ENCODE peak calls at places on chromosomes 11 and 22, in seven cellular contexts. M is GM23338, H is MM.1S, N is HCT116, E is GM23248, O is neural progenitor cell, F is PC-3. J is an unnamed sample.

GRCh38 chr11:117879516-117880480 is 3.3 kb upstream of the FXYD6 start:
- DNase-seq in O (no peak), N (no peak), H (no peak), E (no peak), F (no peak), M (no peak), J (no peak)

GRCh38 chr11:11731311-11732083 is 109.7 kb upstream of the GALNT18 start:
- DNase-seq in H (no peak), M (no peak), O (no peak), E (peak; percentile 85), F (peak; percentile 65), N (peak; percentile 68), J (no peak)

GRCh38 chr11:93652161-93652597 is 9.3 kb upstream of the CEP295 start:
- DNase-seq in N (no peak), H (peak; percentile 30), E (peak; percentile 61), O (peak; percentile 37), M (peak; percentile 67), F (peak; percentile 92), J (peak; percentile 43)

GRCh38 chr11:67371549-67372231 is 1.7 kb downstream of the CLCF1 start:
- DNase-seq in M (peak; percentile 77), H (peak; percentile 12), F (peak; percentile 62), O (peak; percentile 64), E (peak; percentile 86), N (no peak), J (peak; percentile 77)

GRCh38 chr22:41575533-41575932 is 14.1 kb downstream of the PMM1 start:
- DNase-seq in N (no peak), O (no peak), F (no peak), M (no peak), E (no peak), H (no peak), J (no peak)

GRCh38 chr11:8566613-8567210 is 27.3 kb downstream of the STK33 start:
- DNase-seq in F (peak; percentile 84), N (peak; percentile 23), O (peak; percentile 54), H (peak; percentile 52), E (peak; percentile 59), M (peak; percentile 72), J (peak; percentile 63)

GRCh38 chr11:76629133-76629852 is 41.3 kb downstream of the LRRC32 start:
- DNase-seq in O (no peak), E (peak; percentile 56), N (no peak), M (no peak), H (no peak), F (no peak), J (no peak)

GRCh38 chr22:38079804-38080203 is 4.2 kb downstream of the SLC16A8 start:
- DNase-seq in O (no peak), E (no peak), F (no peak), M (no peak), H (no peak), N (no peak), J (no peak)

GRCh38 chr11:68329496-68329895 is 17.1 kb downstream of the LRP5 start:
- DNase-seq in M (no peak), O (no peak), N (no peak), E (no peak), H (no peak), F (no peak), J (no peak)

GRCh38 chr11:75532200-75532972 is 6.6 kb upstream of the GDPD5 start:
- DNase-seq in M (peak; percentile 87), F (peak; percentile 93), N (peak; percentile 56), E (peak; percentile 68), O (peak; percentile 82), H (peak; percentile 55), J (peak; percentile 78)

GRCh38 chr11:123519055-123519796 is 89.2 kb downstream of the GRAMD1B start:
- DNase-seq in M (peak; percentile 26), E (peak; percentile 68), H (no peak), F (peak; percentile 81), O (no peak), N (peak; percentile 7), J (no peak)

GRCh38 chr22:40797427-40797826 is 21.7 kb downstream of the SLC25A17 start:
- DNase-seq in O (no peak), N (no peak), E (peak; percentile 45), M (no peak), H (no peak), F (peak; percentile 12), J (no peak)

GRCh38 chr22:46418827-46419226 is 83.3 kb downstream of the TRMU start:
- DNase-seq in M (no peak), F (no peak), H (no peak), N (no peak), E (no peak), O (no peak), J (no peak)

GRCh38 chr22:46422896-46423295 is 87.4 kb downstream of the TRMU start:
- DNase-seq in O (no peak), F (no peak), H (no peak), E (no peak), M (no peak), N (no peak), J (no peak)

GRCh38 chr22:46419754-46420571 is 84.4 kb downstream of the TRMU start:
- DNase-seq in E (no peak), H (no peak), O (no peak), F (no peak), M (no peak), N (no peak), J (no peak)

GRCh38 chr22:46424496-46424895 is 89.0 kb downstream of the TRMU start:
- DNase-seq in F (no peak), N (no peak), H (no peak), O (no peak), M (no peak), E (no peak), J (no peak)

DNA sequence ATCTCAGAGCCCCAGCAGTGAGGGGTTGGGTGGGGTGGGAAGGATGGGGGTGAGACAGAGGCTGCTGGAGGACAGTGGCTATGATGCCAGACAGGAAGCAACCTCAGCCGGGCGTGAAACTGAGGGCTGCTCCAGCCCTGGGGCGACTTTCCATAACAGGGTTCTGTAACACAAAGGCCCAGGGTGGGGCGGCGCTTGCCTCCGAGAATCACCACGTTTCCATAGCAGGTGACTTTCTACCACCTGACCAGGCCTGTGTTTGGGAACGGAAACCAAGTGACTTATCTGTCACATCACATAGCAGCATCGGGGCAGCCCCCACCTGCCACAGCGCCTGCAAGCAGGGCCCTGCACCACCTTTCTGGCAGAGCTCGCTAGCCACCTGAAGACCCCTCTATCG is 85.8 kb downstream of the TRMU start:
- DNase-seq in H (peak; percentile 87), O (no peak), N (no peak), E (no peak), F (no peak), M (no peak), J (no peak)
- H2AFZ ChIP-seq in H (peak overlapping the region; percentile 93), O (no peak overlapping the region), N (no peak overlapping the region), E (no peak overlapping the region), F (no peak overlapping the region), M (no peak overlapping the region), J (no peak overlapping the region)

GRCh38 chr22:46947516-46948260 is 185.2 kb downstream of the TBC1D22A start:
- DNase-seq in E (no peak), O (no peak), F (no peak), N (no peak), H (no peak), M (no peak), J (no peak)

GRCh38 chr22:46941958-46942815 is 179.7 kb downstream of the TBC1D22A start:
- DNase-seq in N (no peak), H (no peak), E (no peak), M (no peak), O (no peak), F (no peak), J (peak; percentile 40)

GRCh38 chr22:46946383-46946965 is 184.0 kb downstream of the TBC1D22A start:
- DNase-seq in N (no peak), F (no peak), E (no peak), M (no peak), H (no peak), O (no peak), J (no peak)

GRCh38 chr22:46945481-46945880 is 183.0 kb downstream of the TBC1D22A start:
- DNase-seq in N (no peak), O (no peak), M (no peak), F (no peak), H (no peak), E (no peak), J (no peak)

DNA sequence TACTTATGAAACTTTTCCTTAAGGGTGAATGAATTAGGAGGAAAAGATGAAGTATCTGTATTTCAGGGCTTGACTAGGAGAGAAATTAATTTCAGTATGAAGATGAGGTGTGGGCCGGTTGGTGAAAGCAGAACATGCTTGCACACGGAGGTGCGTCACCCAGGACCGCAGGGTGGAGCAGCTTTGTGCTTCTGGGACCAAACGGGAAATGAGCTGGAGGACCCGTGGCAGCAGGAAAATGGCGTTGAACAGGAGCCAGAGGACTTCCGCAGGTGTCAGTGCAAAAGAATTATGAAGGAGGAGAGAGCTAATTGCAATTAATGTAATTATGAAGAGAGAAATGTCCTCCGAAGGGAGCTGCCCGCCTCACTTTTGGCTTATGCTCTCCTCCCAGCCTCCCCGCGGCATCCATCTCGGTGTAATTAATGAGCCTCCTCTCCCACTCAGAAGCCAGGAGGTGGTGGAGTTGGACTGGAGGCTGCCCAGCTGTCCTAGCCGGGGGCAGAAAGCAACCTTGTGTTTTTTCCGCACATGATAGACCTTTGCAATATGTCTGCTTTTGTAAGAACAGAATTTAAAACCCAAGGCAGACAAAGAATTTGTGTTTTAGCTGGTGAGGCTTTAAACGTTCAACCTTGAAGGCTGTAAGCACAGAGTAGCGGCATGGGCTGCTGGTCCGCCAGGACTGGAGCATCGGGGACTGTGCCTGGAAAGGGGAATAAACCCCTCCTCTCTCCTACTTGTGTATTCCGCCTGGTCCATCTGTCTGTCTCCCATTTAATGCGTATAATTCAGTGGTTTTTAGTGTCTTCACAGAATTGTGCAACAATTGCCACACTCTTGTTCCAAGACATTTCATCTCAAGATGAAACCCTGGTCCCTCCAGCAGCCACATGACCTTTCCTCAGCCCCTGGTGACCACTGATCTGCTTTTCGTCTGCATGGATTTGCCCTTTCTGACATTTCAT is 180.7 kb downstream of the TBC1D22A start:
- DNase-seq in O (no peak), F (no peak), M (no peak), N (no peak), E (no peak), H (no peak), J (no peak)
- TF ChIP-seq EZH2phosphoT487 in O (no peak), F (no peak), M (no peak), N (no peak), E (no peak), H (no peak), J (no peak)

GRCh38 chr11:32435152-32435480 is 223 bp downstream of the WT1 start:
- DNase-seq in F (peak; percentile 37), H (no peak), N (no peak), M (peak; percentile 45), E (no peak), O (no peak), J (no peak)
- TF ChIP-seq EZH2 in F (no peak), H (no peak), N (no peak), M (peak; percentile 79), E (no peak), O (peak; percentile 16), J (no peak)

DNA sequence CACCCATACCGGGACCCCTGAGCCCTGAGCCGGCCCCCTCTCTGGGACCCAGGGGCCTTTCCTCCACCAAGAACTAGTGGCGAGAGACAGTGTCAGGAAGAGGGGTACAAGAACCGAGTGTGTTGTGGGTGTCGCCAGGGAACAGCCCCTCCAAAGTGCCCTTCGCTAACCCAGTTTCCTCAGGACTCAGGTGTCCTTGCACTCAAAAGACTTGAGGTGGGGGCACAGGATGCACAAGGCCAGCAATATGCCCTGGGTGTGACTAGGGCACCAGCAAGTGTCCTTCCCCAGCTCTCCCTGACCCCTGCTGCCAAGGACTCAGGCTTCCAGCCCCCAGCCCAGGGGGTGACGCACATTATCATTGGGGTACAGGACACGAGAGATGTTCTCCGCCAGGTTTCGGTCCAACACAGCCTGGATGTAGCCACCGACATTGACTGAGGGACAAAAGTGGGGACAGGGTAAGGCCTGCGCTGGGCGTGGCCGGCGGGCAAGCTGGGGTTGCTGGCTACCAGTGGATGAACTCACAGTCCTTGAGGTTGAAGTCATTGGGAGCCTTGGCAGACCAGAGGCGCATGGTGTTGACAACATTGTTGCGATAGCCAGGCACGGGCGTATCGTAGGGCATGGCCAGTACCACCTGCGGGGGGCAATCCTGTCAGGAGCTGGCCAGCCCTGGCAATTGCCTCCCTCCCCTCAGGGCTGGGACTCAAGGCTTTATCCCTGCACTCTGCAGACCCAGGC is 4.7 kb downstream of the PYGM start:
- DNase-seq in N (no peak), F (no peak), M (no peak), O (no peak), E (no peak), H (no peak), J (no peak)
- H2AFZ ChIP-seq in N (no peak overlapping the region), F (no peak overlapping the region), M (no peak overlapping the region), O (no peak overlapping the region), E (no peak overlapping the region), H (no peak overlapping the region), J (no peak overlapping the region)

J was measured in hepatocyte.